ENCODE peak calls at places on chromosomes 7 and 10, in seven cellular contexts. E is aorta, S is A549, B is HCT116, M is mesendoderm, P is AG04450, X is RWPE1. T is an unnamed sample.

GRCh38 chr10:60444494-60445064 is 54.9 kb upstream of the ANK3 start:
- DNase-seq in P (no peak), E (no peak), X (no peak), B (peak), M (no peak), S (peak), T (peak)

GRCh38 chr10:3502606-3503005 is 282.4 kb downstream of the KLF6 start:
- DNase-seq in X (no peak), B (no peak), S (peak), P (no peak), E (no peak), M (peak), T (no peak)

GRCh38 chr7:36037121-36037662 is 115.9 kb upstream of the EEPD1 start:
- DNase-seq in S (peak), B (no peak), P (no peak), E (peak), X (peak), M (peak), T (no peak)

GRCh38 chr10:87700031-87700796 is 40.5 kb downstream of the PAPSS2 start:
- DNase-seq in S (no peak), X (peak), P (no peak), B (no peak), E (no peak), M (no peak), T (no peak)

GRCh38 chr10:60280475-60280874 is 109.2 kb downstream of the ANK3 start:
- DNase-seq in X (no peak), S (no peak), B (no peak), E (no peak), M (no peak), P (no peak), T (peak)

GRCh38 chr7:70285854-70286253 is 687.6 kb downstream of the AUTS2 start:
- DNase-seq in M (no peak), E (no peak), S (no peak), B (no peak), P (no peak), X (peak), T (no peak)

GRCh38 chr7:77649950-77650349 is 46.3 kb upstream of the RSBN1L start:
- DNase-seq in S (peak), E (no peak), X (no peak), B (no peak), M (peak), P (no peak), T (no peak)

GRCh38 chr7:100162874-100163533 is 4.5 kb upstream of the TRAPPC14 start:
- DNase-seq in M (peak), P (no peak), S (peak), X (peak), B (no peak), E (peak), T (no peak)

GRCh38 chr10:2925631-2926030 is 141.7 kb upstream of the PFKP start:
- DNase-seq in X (no peak), M (no peak), P (no peak), S (no peak), B (no peak), E (peak), T (no peak)

GRCh38 chr10:132654708-132655661 is 117.4 kb downstream of the INPP5A start:
- DNase-seq in M (peak), E (peak), P (peak), B (peak), S (peak), X (peak), T (peak)

GRCh38 chr10:22338260-22338894 is 6.9 kb upstream of the SPAG6 start:
- DNase-seq in P (no peak), S (no peak), E (no peak), B (no peak), M (no peak), X (no peak), T (peak)

GRCh38 chr7:41847171-41847570 is 144.3 kb upstream of the INHBA start:
- DNase-seq in E (no peak), X (no peak), M (no peak), P (no peak), B (no peak), S (no peak), T (no peak)

GRCh38 chr10:96334888-96335526 is 23.8 kb downstream of the OPALIN start:
- DNase-seq in M (peak), E (no peak), S (peak), P (peak), B (peak), X (peak), T (peak)

GRCh38 chr10:37948210-37948609 is 28.2 kb downstream of the ZNF25 start:
- DNase-seq in B (no peak), X (no peak), E (no peak), M (no peak), P (no peak), S (no peak), T (no peak)

GRCh38 chr7:92228100-92228499 is 17.6 kb downstream of the KRIT1 start:
- DNase-seq in M (no peak), E (no peak), X (no peak), P (no peak), S (no peak), B (no peak), T (no peak)

GRCh38 chr7:154928136-154929005 is 74.6 kb downstream of the PAXIP1 start:
- DNase-seq in P (peak), B (peak), M (peak), S (peak), X (peak), E (no peak), T (no peak)

GRCh38 chr7:122397381-122397780 is 92.8 kb upstream of the FEZF1 start:
- DNase-seq in B (no peak), S (no peak), E (no peak), M (no peak), X (no peak), P (no peak), T (no peak)

GRCh38 chr7:88215295-88215694 is 4.5 kb downstream of the SRI start:
- DNase-seq in M (no peak), E (no peak), P (no peak), X (no peak), B (no peak), S (no peak), T (no peak)

GRCh38 chr10:29189272-29189671 is 99.6 kb upstream of the LYZL1 start:
- DNase-seq in P (no peak), X (no peak), S (no peak), M (no peak), B (no peak), E (peak), T (no peak)

GRCh38 chr7:66306243-66306642 is 101.1 kb downstream of the TPST1 start:
- DNase-seq in B (peak), E (no peak), S (no peak), X (peak), M (no peak), P (no peak), T (no peak)

GRCh38 chr7:36283711-36284130 is 105.9 kb upstream of the ANLN start:
- DNase-seq in X (no peak), M (no peak), P (no peak), E (peak), S (no peak), B (no peak), T (no peak)

GRCh38 chr10:14487511-14487909 is 156.8 kb upstream of the FRMD4A start:
- DNase-seq in B (no peak), S (no peak), X (no peak), M (no peak), P (peak), E (no peak), T (no peak)

GRCh38 chr10:28914721-28915120 is 237.4 kb downstream of the BAMBI start:
- DNase-seq in X (no peak), P (no peak), M (no peak), B (no peak), E (no peak), S (peak), T (no peak)

GRCh38 chr7:8189615-8190014 is 72.4 kb downstream of the ICA1 start:
- DNase-seq in B (no peak), P (no peak), E (no peak), M (peak), X (no peak), S (no peak), T (peak)

GRCh38 chr10:13352519-13352918 is 4.4 kb upstream of the SEPHS1 start:
- DNase-seq in B (no peak), X (no peak), M (peak), S (no peak), P (no peak), E (no peak), T (peak)

GRCh38 chr7:106681815-106682495 is 21.0 kb upstream of the CCDC71L start:
- DNase-seq in B (no peak), S (peak), X (peak), P (no peak), M (no peak), E (no peak), T (no peak)

GRCh38 chr10:133224861-133225366 is 5.1 kb upstream of the UTF1 start:
- DNase-seq in M (no peak), P (no peak), S (no peak), B (no peak), E (no peak), X (no peak), T (no peak)

GRCh38 chr10:86671419-86671818 is 3.1 kb downstream of the LDB3 start:
- DNase-seq in M (no peak), X (no peak), S (no peak), P (no peak), E (no peak), B (no peak), T (no peak)

GRCh38 chr7:138630059-138630610 is 71.0 kb downstream of the SVOPL start:
- DNase-seq in S (no peak), E (no peak), P (no peak), M (no peak), X (no peak), B (no peak), T (no peak)

GRCh38 chr10:95394161-95394880 is 103.5 kb upstream of the PDLIM1 start:
- DNase-seq in P (no peak), S (peak), E (no peak), M (peak), X (peak), B (peak), T (no peak)

GRCh38 chr10:930415-931325 is 835 bp downstream of the LARP4B start:
- DNase-seq in M (peak), S (peak), X (peak), E (peak), B (no peak), P (no peak), T (peak)

GRCh38 chr10:93224005-93224779 is 150.5 kb downstream of the CYP26A1 start:
- DNase-seq in M (no peak), S (peak), B (no peak), X (peak), P (no peak), E (no peak), T (no peak)

GRCh38 chr10:132577350-132578005 is 39.9 kb downstream of the INPP5A start:
- DNase-seq in P (no peak), X (no peak), M (no peak), B (no peak), E (no peak), S (peak), T (peak)

GRCh38 chr10:3477683-3478082 is 305.1 kb upstream of the PITRM1 start:
- DNase-seq in E (no peak), X (no peak), B (no peak), P (peak), M (no peak), S (peak), T (no peak)

GRCh38 chr10:58513189-58514101 is 773 bp downstream of the BICC1 start:
- DNase-seq in X (peak), P (peak), B (no peak), E (peak), M (peak), S (peak), T (peak)

GRCh38 chr10:33743429-33743857 is 409.0 kb upstream of the NRP1 start:
- DNase-seq in P (no peak), S (no peak), X (no peak), E (no peak), M (no peak), B (no peak), T (no peak)

GRCh38 chr10:35466661-35467060 is 130.4 kb downstream of the CCNY start:
- DNase-seq in M (no peak), P (no peak), S (no peak), X (no peak), B (no peak), E (no peak), T (no peak)
- H3K27ac ChIP-seq in M (no peak), P (no peak), S (no peak), X (no peak), B (no peak), E (no peak), T (no peak)

DNA sequence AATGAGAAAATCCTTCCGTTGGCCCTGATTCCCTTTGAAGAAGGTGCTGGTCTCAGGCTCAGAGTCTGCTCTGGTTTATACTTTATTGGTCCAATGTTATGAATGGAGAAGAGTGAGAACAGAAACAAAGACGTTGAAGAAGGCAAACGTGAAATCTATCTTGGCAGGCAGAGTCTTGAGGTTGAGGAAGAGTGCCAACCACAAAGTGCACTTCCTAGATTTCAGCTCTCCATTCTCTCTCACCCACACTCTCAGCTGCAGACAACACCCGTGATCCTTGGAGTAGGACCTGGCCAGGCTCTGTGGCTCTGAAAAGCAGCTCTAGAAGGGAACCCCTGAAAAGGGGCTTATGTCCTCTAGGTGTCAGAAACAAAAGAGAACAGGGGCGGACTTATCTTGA is 128.9 kb upstream of the PLXNA4 start:
- DNase-seq in M (no peak), E (no peak), S (no peak), B (no peak), X (no peak), P (no peak), T (no peak)
- H3K27ac ChIP-seq in M (no peak), E (no peak), S (no peak), B (no peak), X (no peak), P (peak), T (no peak)

GRCh38 chr7:127903913-127904705 is 127.1 kb downstream of the LRRC4 start:
- DNase-seq in P (no peak), B (no peak), S (no peak), X (no peak), E (no peak), M (no peak), T (peak)
- H3K27ac ChIP-seq in P (no peak), B (no peak), S (no peak), X (no peak), E (no peak), M (no peak), T (no peak)

GRCh38 chr7:156753630-156754029 is 113.1 kb downstream of the RNF32 start:
- DNase-seq in E (no peak), M (peak), B (no peak), X (no peak), S (no peak), P (no peak), T (peak)

GRCh38 chr7:156751319-156751718 is 110.7 kb downstream of the RNF32 start:
- DNase-seq in S (peak), E (no peak), M (no peak), P (peak), X (peak), B (peak), T (no peak)

GRCh38 chr7:156746891-156747290 is 106.3 kb downstream of the RNF32 start:
- DNase-seq in B (no peak), X (no peak), P (no peak), S (no peak), M (no peak), E (no peak), T (no peak)

GRCh38 chr7:156752371-156753297 is 112.1 kb downstream of the RNF32 start:
- DNase-seq in E (no peak), P (peak), B (no peak), X (no peak), M (no peak), S (no peak), T (peak)

DNA sequence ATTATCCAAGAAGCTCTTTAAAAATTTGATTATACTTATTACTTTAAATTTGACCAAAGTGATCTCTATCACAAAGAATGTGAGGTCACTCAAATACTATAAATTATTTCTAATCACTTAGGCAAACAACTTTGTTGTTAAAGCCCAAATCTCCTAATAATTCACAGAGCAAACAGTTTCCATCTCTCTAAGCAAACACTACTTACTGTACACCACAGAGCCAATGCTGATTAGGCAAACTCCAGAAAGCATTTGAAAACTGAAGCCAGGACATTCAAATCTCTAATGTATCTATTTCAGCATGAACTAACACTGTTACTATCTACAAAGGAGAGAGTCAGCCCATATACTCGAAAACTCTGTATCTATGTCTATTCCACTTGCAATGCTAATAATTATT is 107.1 kb downstream of the RNF32 start:
- DNase-seq in E (no peak), X (no peak), M (no peak), P (no peak), S (no peak), B (no peak), T (no peak)
- H3K27ac ChIP-seq in E (no peak), X (no peak), M (no peak), P (no peak), S (no peak), B (no peak), T (no peak)

GRCh38 chr7:74181821-74182220 is 7.7 kb downstream of the EIF4H start:
- DNase-seq in P (no peak), E (no peak), X (no peak), S (no peak), B (no peak), M (no peak), T (no peak)

GRCh38 chr7:74179935-74180604 is 5.9 kb downstream of the EIF4H start:
- DNase-seq in P (no peak), X (no peak), E (no peak), S (no peak), M (no peak), B (no peak), T (no peak)

GRCh38 chr7:74180866-74181265 is 6.7 kb downstream of the EIF4H start:
- DNase-seq in X (no peak), B (no peak), S (no peak), P (no peak), M (no peak), E (no peak), T (no peak)

GRCh38 chr7:74176555-74176954 is 2.4 kb downstream of the EIF4H start:
- DNase-seq in S (no peak), M (no peak), E (no peak), B (no peak), X (no peak), P (no peak), T (no peak)

DNA sequence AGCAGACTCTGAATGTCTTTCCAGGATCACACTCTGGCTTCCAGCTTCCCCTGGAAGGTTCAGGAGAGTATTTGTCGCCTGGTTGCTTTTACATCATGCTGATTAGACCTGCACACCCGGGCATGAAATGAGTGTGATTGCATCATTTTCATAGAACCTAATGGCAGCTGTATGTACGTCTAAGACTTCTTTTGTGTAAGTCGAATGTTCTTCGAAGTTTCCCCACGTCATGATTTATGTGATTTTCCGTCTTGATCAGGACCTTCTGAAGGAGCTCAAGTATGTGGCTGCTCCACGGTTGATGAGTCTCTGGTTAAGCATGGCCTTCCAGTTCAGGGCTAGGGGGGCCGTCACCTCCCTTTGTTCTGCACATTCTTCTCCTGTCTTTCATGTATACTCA is 4.5 kb downstream of the EIF4H start:
- DNase-seq in X (no peak), B (no peak), S (no peak), E (no peak), M (no peak), P (no peak), T (no peak)
- H3K27ac ChIP-seq in X (peak), B (no peak), S (no peak), E (no peak), M (no peak), P (no peak), T (peak)

GRCh38 chr10:125135771-125136035 is 24.7 kb downstream of the CTBP2 start:
- DNase-seq in E (no peak), P (no peak), S (no peak), X (no peak), B (no peak), M (no peak), T (no peak)

GRCh38 chr10:125136087-125136486 is 24.3 kb downstream of the CTBP2 start:
- DNase-seq in B (no peak), X (no peak), E (no peak), P (no peak), S (no peak), M (no peak), T (no peak)

GRCh38 chr10:125140151-125140550 is 20.2 kb downstream of the CTBP2 start:
- DNase-seq in E (no peak), B (no peak), P (no peak), S (no peak), X (no peak), M (no peak), T (no peak)

GRCh38 chr10:125134916-125135770 is 25.2 kb downstream of the CTBP2 start:
- DNase-seq in E (no peak), X (no peak), M (no peak), P (no peak), S (no peak), B (no peak), T (no peak)

DNA sequence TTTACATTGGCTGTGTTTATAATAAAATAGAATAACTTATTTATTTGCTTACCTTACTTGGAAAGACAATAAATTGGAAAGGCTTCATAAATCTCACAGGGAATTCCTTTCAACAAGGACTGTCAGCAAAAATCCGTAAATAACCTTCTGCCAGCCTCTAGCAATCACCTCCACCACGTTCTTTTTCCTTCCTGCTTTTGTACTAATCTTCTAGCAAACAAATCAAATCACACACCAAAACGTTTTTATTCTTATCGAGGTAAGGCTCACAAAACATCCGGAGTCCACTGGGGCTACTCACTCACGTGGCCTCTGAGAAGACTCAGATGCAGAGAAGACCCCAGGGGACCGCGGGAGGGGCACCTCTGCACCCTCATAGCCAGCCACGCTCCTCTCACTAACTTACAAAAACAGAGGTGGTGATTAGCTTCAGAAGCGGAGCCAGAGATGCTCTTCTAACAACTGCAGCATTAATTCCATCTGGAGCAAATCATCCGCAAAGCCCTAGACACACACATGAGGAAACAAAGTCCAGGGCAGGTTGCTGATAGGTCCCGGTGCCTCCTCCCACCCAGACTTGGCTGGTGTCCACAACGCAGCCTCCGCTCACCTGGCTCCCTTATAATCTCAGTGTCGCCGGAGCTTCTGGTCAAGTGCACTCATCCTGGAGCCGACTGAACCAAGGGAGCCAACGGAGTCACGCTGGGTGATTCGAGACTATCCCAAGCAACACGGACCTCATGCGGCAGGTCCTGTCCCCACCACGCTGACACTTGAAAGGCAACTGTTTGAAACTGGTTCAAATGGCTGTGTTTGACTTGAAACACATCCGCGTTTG is 22.5 kb downstream of the CTBP2 start:
- DNase-seq in S (no peak), E (no peak), X (no peak), M (no peak), B (no peak), P (no peak), T (no peak)
- H3K27ac ChIP-seq in S (no peak), E (no peak), X (peak), M (no peak), B (no peak), P (no peak), T (no peak)

T was measured in neural progenitor cell.